ENCODE peak calls at places on chromosomes 16 and 17, in seven cellular contexts. S is NCI-H446; V is EL; J is NCI-H345; Y is KG1; N is CD4-positive, alpha-beta T cell; T is MV-4-11. G is an unnamed sample.
A peak's percentile ranks its signal among the peaks of the same experiment; 100 is the strongest.

GRCh38 chr17:76232342-76232741 is 8.0 kb downstream of the RNF157 start:
- DNase-seq in S (no peak), V (peak; percentile 81), J (no peak), Y (no peak), N (no peak), T (no peak), G (peak; percentile 76)

GRCh38 chr16:80147021-80147680 is 393.6 kb upstream of the DYNLRB2 start:
- DNase-seq in S (no peak), V (peak; percentile 72), J (no peak), Y (no peak), N (no peak), T (no peak), G (no peak)

GRCh38 chr16:51276335-51276734 is 125.3 kb upstream of the SALL1 start:
- DNase-seq in S (no peak), V (no peak), J (no peak), Y (no peak), N (no peak), T (no peak), G (no peak)

GRCh38 chr17:11618861-11619566 is 20.7 kb downstream of the DNAH9 start:
- DNase-seq in S (no peak), V (no peak), J (no peak), Y (no peak), N (no peak), T (no peak), G (no peak)

GRCh38 chr17:50168319-50168718 is 2.5 kb downstream of the SGCA start:
- DNase-seq in S (no peak), V (no peak), J (no peak), Y (no peak), N (no peak), T (no peak), G (no peak)

GRCh38 chr17:47935961-47936360 is 5.4 kb upstream of the PNPO start:
- DNase-seq in S (no peak), V (peak; percentile 94), J (no peak), Y (no peak), N (no peak), T (no peak), G (peak; percentile 24)

GRCh38 chr16:70160821-70161220 is 12.8 kb upstream of the CLEC18C start:
- DNase-seq in S (no peak), V (no peak), J (no peak), Y (no peak), N (no peak), T (no peak), G (no peak)

GRCh38 chr16:89395150-89396142 is 94.9 kb downstream of the ANKRD11 start:
- DNase-seq in S (peak; percentile 57), V (peak; percentile 98), J (no peak), Y (no peak), N (no peak), T (no peak), G (peak; percentile 93)

GRCh38 chr17:31586946-31587345 is 195.5 kb downstream of the RAB11FIP4 start:
- DNase-seq in S (no peak), V (no peak), J (no peak), Y (no peak), N (no peak), T (peak; percentile 10), G (no peak)

GRCh38 chr17:65886240-65886639 is 305.7 kb downstream of the CEP112 start:
- DNase-seq in S (no peak), V (peak; percentile 42), J (no peak), Y (no peak), N (no peak), T (no peak), G (peak; percentile 56)

GRCh38 chr16:89691986-89692569 is 5.6 kb downstream of the CDK10 start:
- DNase-seq in S (no peak), V (no peak), J (no peak), Y (no peak), N (no peak), T (no peak), G (no peak)